ENCODE peak calls at places on chromosomes 13 and 19, in seven cellular contexts. O is T-cell; F is NCI-H510A treated with DMSO at 0.1 percent for 48 hours; E is fibroblast of mammary gland; Y is substantia nigra; R is neural crest cell; L is CD8-positive, alpha-beta T cell. S is an unnamed sample.

GRCh38 chr19:17086129-17086528 is 10.6 kb downstream of the MYO9B start:
- DNase-seq in Y (peak), R (peak), F (no peak), E (no peak), L (no peak), O (no peak), S (no peak)

GRCh38 chr19:46288896-46289588 is 7.8 kb upstream of the HIF3A start:
- DNase-seq in E (peak), Y (no peak), O (no peak), F (no peak), L (no peak), R (no peak), S (no peak)

GRCh38 chr13:89199138-89199537 is 1528.0 kb downstream of the SLITRK5 start:
- DNase-seq in Y (no peak), F (peak), O (no peak), E (no peak), R (no peak), L (no peak), S (no peak)

GRCh38 chr19:47243364-47243775 is 12.4 kb upstream of the BBC3 start:
- DNase-seq in F (no peak), L (no peak), E (no peak), R (no peak), Y (no peak), O (no peak), S (no peak)

GRCh38 chr13:94309997-94310842 is 169.3 kb downstream of the DCT start:
- DNase-seq in O (no peak), E (peak), L (no peak), R (no peak), F (no peak), Y (no peak), S (no peak)

GRCh38 chr13:42924290-42924803 is 67.7 kb downstream of the EPSTI1 start:
- DNase-seq in E (no peak), R (no peak), O (no peak), L (no peak), F (peak), Y (no peak), S (no peak)

GRCh38 chr13:51663980-51664957 is 80.0 kb downstream of the WDFY2 start:
- DNase-seq in L (no peak), R (no peak), Y (no peak), O (no peak), F (no peak), E (no peak), S (no peak)

GRCh38 chr13:24301911-24302310 is 7.5 kb upstream of the C1QTNF9 start:
- DNase-seq in R (no peak), F (no peak), L (no peak), E (no peak), Y (no peak), O (no peak), S (no peak)

GRCh38 chr19:43331435-43332010 is 22.0 kb upstream of the CD177 start:
- DNase-seq in R (no peak), O (no peak), E (no peak), F (no peak), L (no peak), Y (no peak), S (no peak)